ENCODE peak calls at places on chromosomes 16 and 17, in six cellular contexts. W is AG04450, X is WTC11, H is ascending aorta, T is Calu3, D is heart right ventricle. J is an unnamed sample.

GRCh38 chr17:72135546-72136325 is 14.9 kb downstream of the SOX9 start:
- DNase-seq in W (no peak), X (no peak), H (no peak), T (no peak), D (no peak), J (no peak)

GRCh38 chr17:45780921-45781320 is 3.2 kb upstream of the CRHR1 start:
- DNase-seq in W (no peak), X (no peak), H (no peak), T (no peak), D (no peak), J (no peak)

GRCh38 chr17:16313159-16314090 is 39.8 kb downstream of the CENPV start:
- DNase-seq in W (peak), X (no peak), H (no peak), T (no peak), D (no peak), J (no peak)

GRCh38 chr17:10013360-10014112 is 108.5 kb upstream of the RCVRN start:
- DNase-seq in W (no peak), X (no peak), H (no peak), T (no peak), D (no peak), J (peak)

GRCh38 chr17:49779730-49780220 is 8.7 kb upstream of the KAT7 start:
- DNase-seq in W (peak), X (no peak), H (no peak), T (peak), D (no peak), J (no peak)

GRCh38 chr17:58252141-58252540 is 13.8 kb downstream of the LPO start:
- DNase-seq in W (no peak), X (no peak), H (no peak), T (no peak), D (no peak), J (no peak)

GRCh38 chr17:80949451-80950421 is 41.9 kb upstream of the CHMP6 start:
- DNase-seq in W (no peak), X (peak), H (no peak), T (no peak), D (no peak), J (no peak)

GRCh38 chr16:74659041-74659440 is 7.6 kb downstream of the RFWD3 start:
- DNase-seq in W (no peak), X (no peak), H (no peak), T (no peak), D (no peak), J (no peak)

GRCh38 chr17:64357191-64357981 is 33.3 kb downstream of the PECAM1 start:
- DNase-seq in W (peak), X (no peak), H (no peak), T (no peak), D (peak), J (no peak)

GRCh38 chr16:35754391-35755369 is 2295.3 kb downstream of the TP53TG3F start:
- DNase-seq in W (no peak), X (no peak), H (no peak), T (no peak), D (no peak), J (no peak)

GRCh38 chr16:81526935-81527334 is 82.3 kb downstream of the CMIP start:
- DNase-seq in W (no peak), X (no peak), H (no peak), T (peak), D (peak), J (no peak)

GRCh38 chr16:76532188-76532973 is 255.2 kb downstream of the CNTNAP4 start:
- DNase-seq in W (no peak), X (no peak), H (no peak), T (no peak), D (no peak), J (no peak)

GRCh38 chr17:32805029-32805976 is 71.6 kb downstream of the MYO1D start:
- DNase-seq in W (no peak), X (no peak), H (no peak), T (no peak), D (no peak), J (no peak)

GRCh38 chr17:40448639-40449261 is 5.5 kb downstream of the IGFBP4 start:
- DNase-seq in W (no peak), X (no peak), H (no peak), T (peak), D (no peak), J (no peak)

GRCh38 chr17:49260011-49260921 is 29.7 kb upstream of the PHOSPHO1 start:
- DNase-seq in W (peak), X (peak), H (peak), T (peak), D (peak), J (peak)

GRCh38 chr16:9184354-9184690 is 92.9 kb downstream of the HAPSTR1 start:
- DNase-seq in W (no peak), X (no peak), H (no peak), T (no peak), D (no peak), J (no peak)

GRCh38 chr16:7113949-7114348 is 218.7 kb upstream of the RBFOX1 start:
- DNase-seq in W (no peak), X (no peak), H (no peak), T (no peak), D (no peak), J (no peak)

GRCh38 chr17:82361885-82362633 is 3.0 kb downstream of the TEX19 start:
- DNase-seq in W (no peak), X (no peak), H (no peak), T (no peak), D (no peak), J (no peak)

GRCh38 chr17:71260366-71260765 is 860.5 kb upstream of the SOX9 start:
- DNase-seq in W (no peak), X (no peak), H (no peak), T (no peak), D (no peak), J (no peak)

GRCh38 chr17:51356084-51356410 is 95.7 kb downstream of the UTP18 start:
- DNase-seq in W (no peak), X (no peak), H (no peak), T (no peak), D (no peak), J (no peak)
- TF ChIP-seq CTCF in W (no peak), X (no peak), H (no peak), T (no peak), D (no peak), J (no peak)

GRCh38 chr16:54443352-54443751 is 156.8 kb upstream of the IRX3 start:
- DNase-seq in W (no peak), X (no peak), H (no peak), T (no peak), D (no peak), J (no peak)

GRCh38 chr16:54447606-54448440 is 161.2 kb upstream of the IRX3 start:
- DNase-seq in W (no peak), X (no peak), H (no peak), T (no peak), D (no peak), J (no peak)

GRCh38 chr16:54443839-54444238 is 157.3 kb upstream of the IRX3 start:
- DNase-seq in W (no peak), X (no peak), H (no peak), T (no peak), D (no peak), J (no peak)

GRCh38 chr16:54444851-54445523 is 158.4 kb upstream of the IRX3 start:
- DNase-seq in W (no peak), X (no peak), H (no peak), T (no peak), D (no peak), J (no peak)

GRCh38 chr16:54446639-54447038 is 160.1 kb upstream of the IRX3 start:
- DNase-seq in W (no peak), X (no peak), H (no peak), T (no peak), D (peak), J (no peak)
- TF ChIP-seq CTCF in W (no peak), X (no peak), H (no peak), T (no peak), D (no peak), J (no peak)

DNA sequence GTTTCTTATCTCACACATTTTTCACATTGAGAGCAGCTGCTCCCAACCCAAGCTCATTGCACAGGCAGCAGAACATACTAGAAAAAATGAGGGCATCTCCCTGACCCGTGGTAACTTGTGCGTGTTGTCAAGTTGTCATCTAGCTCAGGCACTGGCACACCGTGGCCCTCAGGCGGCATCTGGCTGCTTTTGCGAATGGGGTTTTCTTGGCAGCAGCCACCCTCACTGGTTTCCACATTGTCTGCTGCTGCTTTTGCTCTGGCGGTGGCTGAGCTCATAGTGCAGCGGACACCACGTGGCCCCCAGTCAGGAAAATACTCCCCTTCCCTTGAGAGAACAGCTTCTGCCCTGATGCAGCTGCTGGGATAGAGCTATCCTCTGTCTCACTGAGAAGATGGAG is 9.4 kb upstream of the TEDC2 start:
- DNase-seq in W (no peak), X (no peak), H (no peak), T (no peak), D (no peak), J (no peak)
- TF ChIP-seq CTCF in W (no peak), X (no peak), H (no peak), T (no peak), D (no peak), J (no peak)

GRCh38 chr17:204427-205175 is 23.2 kb upstream of the DOC2B start:
- DNase-seq in W (no peak), X (peak), H (no peak), T (no peak), D (no peak), J (no peak)

GRCh38 chr17:205176-205538 is 23.7 kb upstream of the DOC2B start:
- DNase-seq in W (no peak), X (peak), H (no peak), T (no peak), D (no peak), J (no peak)

GRCh38 chr17:199806-200603 is 18.6 kb upstream of the DOC2B start:
- DNase-seq in W (no peak), X (peak), H (no peak), T (no peak), D (peak), J (no peak)

GRCh38 chr17:200604-200985 is 19.1 kb upstream of the DOC2B start:
- DNase-seq in W (no peak), X (peak), H (no peak), T (no peak), D (no peak), J (no peak)

DNA sequence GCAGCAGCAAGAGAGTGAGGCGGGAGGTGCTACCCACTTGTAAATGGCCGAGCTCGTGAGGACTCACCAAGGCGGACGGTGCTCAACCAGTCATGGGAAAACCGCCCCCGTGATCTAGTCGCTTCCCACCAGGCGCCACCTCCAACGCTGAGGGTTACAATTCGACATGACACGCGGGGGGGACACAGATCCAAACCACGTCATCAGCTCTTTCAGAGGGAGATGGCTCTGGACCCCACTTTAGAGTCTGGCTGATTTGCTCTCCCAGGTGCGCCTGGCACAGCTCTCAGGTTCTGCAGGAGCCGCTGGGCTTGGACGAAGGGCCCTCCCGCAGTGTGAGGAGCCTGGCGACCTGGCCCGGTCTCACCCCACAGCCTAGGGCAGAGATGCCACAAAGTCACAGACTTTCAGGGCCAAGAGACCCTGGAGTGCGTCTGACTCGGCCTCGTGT is 21.1 kb upstream of the DOC2B start:
- DNase-seq in W (no peak), X (peak), H (no peak), T (no peak), D (no peak), J (no peak)
- TF ChIP-seq CTCF in W (no peak), X (no peak), H (no peak), T (no peak), D (no peak), J (no peak)

GRCh38 chr17:38982858-38983746 is 15.9 kb upstream of the FBXO47 start:
- DNase-seq in W (peak), X (peak), H (no peak), T (peak), D (no peak), J (peak)
- TF ChIP-seq CTCF in W (peak), X (peak), H (peak), T (peak), D (peak), J (peak)

GRCh38 chr16:84982434-84982833 is 28.9 kb downstream of the ZDHHC7 start:
- DNase-seq in W (no peak), X (no peak), H (no peak), T (peak), D (no peak), J (no peak)
- TF ChIP-seq CTCF in W (no peak), X (no peak), H (no peak), T (no peak), D (peak), J (no peak)